ENCODE peak calls at places on chromosome 10, in eight cellular contexts. One of them, this sample, is unnamed.

GRCh38 chr10:5623081-5623748 is 43.2 kb downstream of the ASB13 start:
- DNase-seq in neural crest cell: peak
- DNase-seq in HEK293T: peak
- DNase-seq in AG04449: peak
- DNase-seq in T follicular helper cell: peak
- DNase-seq in effector memory CD8-positive, alpha-beta T cell: peak
- DNase-seq in SW480: peak
- DNase-seq in T-helper 2 cell: peak
- DNase-seq in this sample: peak

GRCh38 chr10:23384364-23384763 is 39.8 kb upstream of the C10orf67 start:
- DNase-seq in neural crest cell: no peak
- DNase-seq in HEK293T: no peak
- DNase-seq in AG04449: peak
- DNase-seq in T follicular helper cell: no peak
- DNase-seq in effector memory CD8-positive, alpha-beta T cell: no peak
- DNase-seq in SW480: no peak
- DNase-seq in T-helper 2 cell: no peak
- DNase-seq in this sample: no peak

GRCh38 chr10:95508730-95509129 is 52.4 kb downstream of the SORBS1 start:
- DNase-seq in neural crest cell: no peak
- DNase-seq in HEK293T: no peak
- DNase-seq in AG04449: no peak
- DNase-seq in T follicular helper cell: no peak
- DNase-seq in effector memory CD8-positive, alpha-beta T cell: no peak
- DNase-seq in SW480: no peak
- DNase-seq in T-helper 2 cell: no peak
- DNase-seq in this sample: no peak

GRCh38 chr10:47099445-47099844 is 188.2 kb downstream of the PTPN20 start:
- DNase-seq in neural crest cell: no peak
- DNase-seq in HEK293T: no peak
- DNase-seq in AG04449: no peak
- DNase-seq in T follicular helper cell: no peak
- DNase-seq in effector memory CD8-positive, alpha-beta T cell: no peak
- DNase-seq in SW480: no peak
- DNase-seq in T-helper 2 cell: no peak
- DNase-seq in this sample: no peak

GRCh38 chr10:12656518-12657142 is 307.3 kb downstream of the CAMK1D start:
- DNase-seq in neural crest cell: no peak
- DNase-seq in HEK293T: peak
- DNase-seq in AG04449: peak
- DNase-seq in T follicular helper cell: no peak
- DNase-seq in effector memory CD8-positive, alpha-beta T cell: peak
- DNase-seq in SW480: peak
- DNase-seq in T-helper 2 cell: peak
- DNase-seq in this sample: peak

GRCh38 chr10:88136712-88137111 is 273.3 kb downstream of the PTEN start:
- DNase-seq in neural crest cell: no peak
- DNase-seq in HEK293T: no peak
- DNase-seq in AG04449: no peak
- DNase-seq in T follicular helper cell: no peak
- DNase-seq in effector memory CD8-positive, alpha-beta T cell: no peak
- DNase-seq in SW480: no peak
- DNase-seq in T-helper 2 cell: no peak
- DNase-seq in this sample: no peak

GRCh38 chr10:114623661-114624294 is 34.3 kb downstream of the ABLIM1 start:
- DNase-seq in neural crest cell: no peak
- DNase-seq in HEK293T: peak
- DNase-seq in AG04449: peak
- DNase-seq in T follicular helper cell: no peak
- DNase-seq in effector memory CD8-positive, alpha-beta T cell: no peak
- DNase-seq in SW480: peak
- DNase-seq in T-helper 2 cell: no peak
- DNase-seq in this sample: no peak

GRCh38 chr10:9238041-9238440 is 1183.6 kb downstream of the GATA3 start:
- DNase-seq in neural crest cell: no peak
- DNase-seq in HEK293T: no peak
- DNase-seq in AG04449: no peak
- DNase-seq in T follicular helper cell: no peak
- DNase-seq in effector memory CD8-positive, alpha-beta T cell: no peak
- DNase-seq in SW480: no peak
- DNase-seq in T-helper 2 cell: no peak
- DNase-seq in this sample: no peak

GRCh38 chr10:68446179-68446578 is 25.6 kb downstream of the DNA2 start:
- DNase-seq in neural crest cell: no peak
- DNase-seq in HEK293T: no peak
- DNase-seq in AG04449: no peak
- DNase-seq in T follicular helper cell: no peak
- DNase-seq in effector memory CD8-positive, alpha-beta T cell: no peak
- DNase-seq in SW480: no peak
- DNase-seq in T-helper 2 cell: no peak
- DNase-seq in this sample: no peak

GRCh38 chr10:49612513-49613159 is 1.2 kb upstream of the CHAT start:
- DNase-seq in neural crest cell: peak
- DNase-seq in HEK293T: peak
- DNase-seq in AG04449: no peak
- DNase-seq in T follicular helper cell: no peak
- DNase-seq in effector memory CD8-positive, alpha-beta T cell: no peak
- DNase-seq in SW480: no peak
- DNase-seq in T-helper 2 cell: no peak
- DNase-seq in this sample: no peak

GRCh38 chr10:98956576-98957260 is 278.9 kb downstream of the HPSE2 start:
- DNase-seq in neural crest cell: no peak
- DNase-seq in HEK293T: no peak
- DNase-seq in AG04449: peak
- DNase-seq in T follicular helper cell: no peak
- DNase-seq in effector memory CD8-positive, alpha-beta T cell: no peak
- DNase-seq in SW480: peak
- DNase-seq in T-helper 2 cell: no peak
- DNase-seq in this sample: no peak

GRCh38 chr10:86068532-86069337 is 297.9 kb downstream of the GRID1 start:
- DNase-seq in neural crest cell: no peak
- DNase-seq in HEK293T: no peak
- DNase-seq in AG04449: no peak
- DNase-seq in T follicular helper cell: no peak
- DNase-seq in effector memory CD8-positive, alpha-beta T cell: no peak
- DNase-seq in SW480: no peak
- DNase-seq in T-helper 2 cell: no peak
- DNase-seq in this sample: no peak

GRCh38 chr10:94366382-94366781 is 3.6 kb upstream of the NOC3L start:
- DNase-seq in neural crest cell: no peak
- DNase-seq in HEK293T: no peak
- DNase-seq in AG04449: no peak
- DNase-seq in T follicular helper cell: no peak
- DNase-seq in effector memory CD8-positive, alpha-beta T cell: no peak
- DNase-seq in SW480: no peak
- DNase-seq in T-helper 2 cell: no peak
- DNase-seq in this sample: no peak

GRCh38 chr10:5092375-5092774 is 1.8 kb upstream of the AKR1C3 start:
- DNase-seq in neural crest cell: no peak
- DNase-seq in HEK293T: no peak
- DNase-seq in AG04449: no peak
- DNase-seq in T follicular helper cell: no peak
- DNase-seq in effector memory CD8-positive, alpha-beta T cell: no peak
- DNase-seq in SW480: no peak
- DNase-seq in T-helper 2 cell: no peak
- DNase-seq in this sample: no peak

GRCh38 chr10:6348091-6348862 is 145.5 kb downstream of the PFKFB3 start:
- DNase-seq in neural crest cell: no peak
- DNase-seq in HEK293T: no peak
- DNase-seq in AG04449: no peak
- DNase-seq in T follicular helper cell: peak
- DNase-seq in effector memory CD8-positive, alpha-beta T cell: peak
- DNase-seq in SW480: no peak
- DNase-seq in T-helper 2 cell: peak
- DNase-seq in this sample: peak

GRCh38 chr10:102491136-102491535 is 11.4 kb downstream of the ACTR1A start:
- DNase-seq in neural crest cell: no peak
- DNase-seq in HEK293T: no peak
- DNase-seq in AG04449: no peak
- DNase-seq in T follicular helper cell: no peak
- DNase-seq in effector memory CD8-positive, alpha-beta T cell: no peak
- DNase-seq in SW480: no peak
- DNase-seq in T-helper 2 cell: no peak
- DNase-seq in this sample: no peak

GRCh38 chr10:29689001-29689400 is 54.2 kb upstream of the SVIL start:
- DNase-seq in neural crest cell: no peak
- DNase-seq in HEK293T: no peak
- DNase-seq in AG04449: no peak
- DNase-seq in T follicular helper cell: no peak
- DNase-seq in effector memory CD8-positive, alpha-beta T cell: no peak
- DNase-seq in SW480: no peak
- DNase-seq in T-helper 2 cell: peak
- DNase-seq in this sample: no peak

GRCh38 chr10:21364196-21365114 is 161.0 kb downstream of the SKIDA1 start:
- DNase-seq in neural crest cell: peak
- DNase-seq in HEK293T: no peak
- DNase-seq in AG04449: peak
- DNase-seq in T follicular helper cell: no peak
- DNase-seq in effector memory CD8-positive, alpha-beta T cell: no peak
- DNase-seq in SW480: peak
- DNase-seq in T-helper 2 cell: no peak
- DNase-seq in this sample: no peak

GRCh38 chr10:36358736-36359135 is 716.6 kb upstream of the FZD8 start:
- DNase-seq in neural crest cell: no peak
- DNase-seq in HEK293T: no peak
- DNase-seq in AG04449: no peak
- DNase-seq in T follicular helper cell: no peak
- DNase-seq in effector memory CD8-positive, alpha-beta T cell: no peak
- DNase-seq in SW480: no peak
- DNase-seq in T-helper 2 cell: no peak
- DNase-seq in this sample: no peak

GRCh38 chr10:48199580-48200377 is 74.7 kb downstream of the FRMPD2 start:
- DNase-seq in neural crest cell: no peak
- DNase-seq in HEK293T: no peak
- DNase-seq in AG04449: peak
- DNase-seq in T follicular helper cell: no peak
- DNase-seq in effector memory CD8-positive, alpha-beta T cell: no peak
- DNase-seq in SW480: no peak
- DNase-seq in T-helper 2 cell: no peak
- DNase-seq in this sample: no peak

GRCh38 chr10:4301296-4301695 is 516.3 kb upstream of the KLF6 start:
- DNase-seq in neural crest cell: no peak
- DNase-seq in HEK293T: no peak
- DNase-seq in AG04449: no peak
- DNase-seq in T follicular helper cell: no peak
- DNase-seq in effector memory CD8-positive, alpha-beta T cell: no peak
- DNase-seq in SW480: no peak
- DNase-seq in T-helper 2 cell: no peak
- DNase-seq in this sample: no peak

GRCh38 chr10:127908106-127908957 is 1.4 kb downstream of the PTPRE start:
- DNase-seq in neural crest cell: no peak
- DNase-seq in HEK293T: no peak
- DNase-seq in AG04449: no peak
- DNase-seq in T follicular helper cell: no peak
- DNase-seq in effector memory CD8-positive, alpha-beta T cell: no peak
- DNase-seq in SW480: peak
- DNase-seq in T-helper 2 cell: no peak
- DNase-seq in this sample: no peak

GRCh38 chr10:46234431-46235060 is 52.3 kb upstream of the ANTXRL start:
- DNase-seq in neural crest cell: no peak
- DNase-seq in HEK293T: no peak
- DNase-seq in AG04449: no peak
- DNase-seq in T follicular helper cell: no peak
- DNase-seq in effector memory CD8-positive, alpha-beta T cell: no peak
- DNase-seq in SW480: no peak
- DNase-seq in T-helper 2 cell: no peak
- DNase-seq in this sample: no peak